ENCODE peak calls at places on chromosomes 16 and 17, in four cellular contexts. One of them, this sample, is unnamed.
A peak's percentile ranks its signal among the peaks of the same experiment; 100 is the strongest.

GRCh38 chr17:29113334-29113733 is 66.9 kb downstream of the MYO18A start:
- DNase-seq in activated CD4-positive, alpha-beta T cell treated with anti-CD3 and anti-CD28 coated beads, Interleukin-2, amount 10 ng/mL, durations not matched to agents 7 days and 5 days: no peak
- DNase-seq in right lobe of liver: no peak
- DNase-seq in fibroblast of the conjunctiva: no peak
- DNase-seq in this sample: no peak

GRCh38 chr16:55469821-55470532 is 9.0 kb upstream of the MMP2 start:
- DNase-seq in activated CD4-positive, alpha-beta T cell treated with anti-CD3 and anti-CD28 coated beads, Interleukin-2, amount 10 ng/mL, durations not matched to agents 7 days and 5 days: no peak
- DNase-seq in right lobe of liver: no peak
- DNase-seq in fibroblast of the conjunctiva: no peak
- DNase-seq in this sample: no peak

GRCh38 chr16:54284931-54285413 is 1.6 kb downstream of the IRX3 start:
- DNase-seq in activated CD4-positive, alpha-beta T cell treated with anti-CD3 and anti-CD28 coated beads, Interleukin-2, amount 10 ng/mL, durations not matched to agents 7 days and 5 days: no peak
- DNase-seq in right lobe of liver: no peak
- DNase-seq in fibroblast of the conjunctiva: no peak
- DNase-seq in this sample: no peak

GRCh38 chr16:69654280-69654931 is 72.0 kb downstream of the NQO1 start:
- DNase-seq in activated CD4-positive, alpha-beta T cell treated with anti-CD3 and anti-CD28 coated beads, Interleukin-2, amount 10 ng/mL, durations not matched to agents 7 days and 5 days: no peak
- DNase-seq in right lobe of liver: no peak
- DNase-seq in fibroblast of the conjunctiva: no peak
- DNase-seq in this sample: no peak

GRCh38 chr17:32007463-32008298 is 498 bp downstream of the LRRC37B start:
- DNase-seq in activated CD4-positive, alpha-beta T cell treated with anti-CD3 and anti-CD28 coated beads, Interleukin-2, amount 10 ng/mL, durations not matched to agents 7 days and 5 days: peak; percentile 51
- DNase-seq in right lobe of liver: peak; percentile 58
- DNase-seq in fibroblast of the conjunctiva: no peak
- DNase-seq in this sample: peak; percentile 25

GRCh38 chr17:34261568-34261967 is 6.5 kb downstream of the CCL2 start:
- DNase-seq in activated CD4-positive, alpha-beta T cell treated with anti-CD3 and anti-CD28 coated beads, Interleukin-2, amount 10 ng/mL, durations not matched to agents 7 days and 5 days: no peak
- DNase-seq in right lobe of liver: no peak
- DNase-seq in fibroblast of the conjunctiva: no peak
- DNase-seq in this sample: no peak

GRCh38 chr16:79648846-79649245 is 48.3 kb upstream of the MAF start:
- DNase-seq in activated CD4-positive, alpha-beta T cell treated with anti-CD3 and anti-CD28 coated beads, Interleukin-2, amount 10 ng/mL, durations not matched to agents 7 days and 5 days: no peak
- DNase-seq in right lobe of liver: no peak
- DNase-seq in fibroblast of the conjunctiva: no peak
- DNase-seq in this sample: no peak

GRCh38 chr17:78935419-78936323 is 10.5 kb upstream of the TIMP2 start:
- DNase-seq in activated CD4-positive, alpha-beta T cell treated with anti-CD3 and anti-CD28 coated beads, Interleukin-2, amount 10 ng/mL, durations not matched to agents 7 days and 5 days: no peak
- DNase-seq in right lobe of liver: no peak
- DNase-seq in fibroblast of the conjunctiva: peak; percentile 95
- DNase-seq in this sample: peak; percentile 99

GRCh38 chr17:14803781-14804180 is 461.3 kb downstream of the PMP22 start:
- DNase-seq in activated CD4-positive, alpha-beta T cell treated with anti-CD3 and anti-CD28 coated beads, Interleukin-2, amount 10 ng/mL, durations not matched to agents 7 days and 5 days: no peak
- DNase-seq in right lobe of liver: no peak
- DNase-seq in fibroblast of the conjunctiva: peak; percentile 2
- DNase-seq in this sample: no peak

GRCh38 chr17:49707608-49708514 is at the start of gene SLC35B1:
- DNase-seq in activated CD4-positive, alpha-beta T cell treated with anti-CD3 and anti-CD28 coated beads, Interleukin-2, amount 10 ng/mL, durations not matched to agents 7 days and 5 days: peak; percentile 99
- DNase-seq in right lobe of liver: peak; percentile 99
- DNase-seq in fibroblast of the conjunctiva: peak; percentile 99
- DNase-seq in this sample: peak; percentile 99

GRCh38 chr17:43946766-43947165 is 4.5 kb upstream of the PPY start:
- DNase-seq in activated CD4-positive, alpha-beta T cell treated with anti-CD3 and anti-CD28 coated beads, Interleukin-2, amount 10 ng/mL, durations not matched to agents 7 days and 5 days: no peak
- DNase-seq in right lobe of liver: no peak
- DNase-seq in fibroblast of the conjunctiva: no peak
- DNase-seq in this sample: peak; percentile 14

GRCh38 chr17:6286239-6286638 is 148.7 kb downstream of the AIPL1 start:
- DNase-seq in activated CD4-positive, alpha-beta T cell treated with anti-CD3 and anti-CD28 coated beads, Interleukin-2, amount 10 ng/mL, durations not matched to agents 7 days and 5 days: no peak
- DNase-seq in right lobe of liver: no peak
- DNase-seq in fibroblast of the conjunctiva: no peak
- DNase-seq in this sample: no peak

GRCh38 chr16:69762843-69763556 is 868 bp downstream of the WWP2 start:
- DNase-seq in activated CD4-positive, alpha-beta T cell treated with anti-CD3 and anti-CD28 coated beads, Interleukin-2, amount 10 ng/mL, durations not matched to agents 7 days and 5 days: peak; percentile 33
- DNase-seq in right lobe of liver: no peak
- DNase-seq in fibroblast of the conjunctiva: no peak
- DNase-seq in this sample: peak; percentile 45

GRCh38 chr16:84675423-84675822 is 24.4 kb upstream of the USP10 start:
- DNase-seq in activated CD4-positive, alpha-beta T cell treated with anti-CD3 and anti-CD28 coated beads, Interleukin-2, amount 10 ng/mL, durations not matched to agents 7 days and 5 days: no peak
- DNase-seq in right lobe of liver: peak; percentile 20
- DNase-seq in fibroblast of the conjunctiva: no peak
- DNase-seq in this sample: no peak

GRCh38 chr16:69150146-69150865 is 17.9 kb downstream of the UTP4 start:
- DNase-seq in activated CD4-positive, alpha-beta T cell treated with anti-CD3 and anti-CD28 coated beads, Interleukin-2, amount 10 ng/mL, durations not matched to agents 7 days and 5 days: peak; percentile 76
- DNase-seq in right lobe of liver: no peak
- DNase-seq in fibroblast of the conjunctiva: peak; percentile 80
- DNase-seq in this sample: peak; percentile 75

GRCh38 chr16:3646348-3646920 is 8.1 kb upstream of the DNASE1 start:
- DNase-seq in activated CD4-positive, alpha-beta T cell treated with anti-CD3 and anti-CD28 coated beads, Interleukin-2, amount 10 ng/mL, durations not matched to agents 7 days and 5 days: no peak
- DNase-seq in right lobe of liver: no peak
- DNase-seq in fibroblast of the conjunctiva: no peak
- DNase-seq in this sample: peak; percentile 40

GRCh38 chr17:45848868-45849535 is 4.3 kb downstream of the SPPL2C start:
- DNase-seq in activated CD4-positive, alpha-beta T cell treated with anti-CD3 and anti-CD28 coated beads, Interleukin-2, amount 10 ng/mL, durations not matched to agents 7 days and 5 days: no peak
- DNase-seq in right lobe of liver: no peak
- DNase-seq in fibroblast of the conjunctiva: no peak
- DNase-seq in this sample: no peak

GRCh38 chr16:68401871-68402747 is 46.2 kb downstream of the SMPD3 start:
- DNase-seq in activated CD4-positive, alpha-beta T cell treated with anti-CD3 and anti-CD28 coated beads, Interleukin-2, amount 10 ng/mL, durations not matched to agents 7 days and 5 days: no peak
- DNase-seq in right lobe of liver: no peak
- DNase-seq in fibroblast of the conjunctiva: no peak
- DNase-seq in this sample: peak; percentile 71

GRCh38 chr16:68696514-68696913 is 40.6 kb upstream of the CDH1 start:
- DNase-seq in activated CD4-positive, alpha-beta T cell treated with anti-CD3 and anti-CD28 coated beads, Interleukin-2, amount 10 ng/mL, durations not matched to agents 7 days and 5 days: no peak
- DNase-seq in right lobe of liver: no peak
- DNase-seq in fibroblast of the conjunctiva: no peak
- DNase-seq in this sample: no peak